ENCODE peak calls at places on chromosomes 7 and 10, in seven cellular contexts. F is cardiac muscle cell, E is GM23338, W is thoracic aorta, P is AG10803, R is heart right ventricle, C is left ventricle myocardium inferior. X is an unnamed sample.

GRCh38 chr10:129904323-129904722 is 59.8 kb downstream of the EBF3 start:
- DNase-seq in F (no peak), P (no peak), R (no peak), C (no peak), W (no peak), E (no peak), X (no peak)

GRCh38 chr10:90136731-90137316 is 435.4 kb downstream of the KIF20B start:
- DNase-seq in E (peak), F (peak), W (no peak), P (no peak), R (no peak), C (no peak), X (peak)

GRCh38 chr7:127114739-127115265 is 137.9 kb downstream of the GRM8 start:
- DNase-seq in C (no peak), R (no peak), F (no peak), E (no peak), P (no peak), W (no peak), X (no peak)

GRCh38 chr10:70461397-70462348 is 16.9 kb upstream of the PALD1 start:
- DNase-seq in F (peak), R (peak), C (peak), W (no peak), P (peak), E (peak), X (peak)

GRCh38 chr7:77426521-77427051 is 10.4 kb upstream of the GSAP start:
- DNase-seq in R (no peak), F (peak), W (no peak), E (peak), P (peak), C (no peak), X (peak)

GRCh38 chr7:98997836-98998235 is 119.5 kb downstream of the TRRAP start:
- DNase-seq in E (no peak), C (no peak), R (no peak), W (no peak), P (peak), F (no peak), X (peak)

GRCh38 chr10:114703377-114704125 is 45.5 kb upstream of the ABLIM1 start:
- DNase-seq in C (no peak), F (peak), P (peak), E (peak), W (no peak), R (no peak), X (peak)

GRCh38 chr7:82020076-82020475 is 250.2 kb upstream of the HGF start:
- DNase-seq in C (no peak), W (no peak), F (no peak), E (no peak), R (no peak), P (no peak), X (no peak)

GRCh38 chr10:95472304-95473088 is 88.7 kb downstream of the SORBS1 start:
- DNase-seq in R (no peak), W (no peak), E (no peak), P (no peak), F (no peak), C (no peak), X (no peak)

GRCh38 chr7:134737561-134738353 is 41.7 kb upstream of the CALD1 start:
- DNase-seq in E (no peak), C (no peak), F (peak), R (no peak), W (no peak), P (peak), X (peak)

GRCh38 chr10:131726967-131727366 is 173.8 kb upstream of the PPP2R2D start:
- DNase-seq in F (no peak), W (no peak), R (no peak), E (no peak), P (no peak), C (no peak), X (no peak)

GRCh38 chr7:147196476-147196875 is 1079.9 kb downstream of the CNTNAP2 start:
- DNase-seq in P (no peak), C (no peak), W (no peak), F (no peak), R (no peak), E (no peak), X (no peak)

GRCh38 chr7:2510909-2511768 is 8.4 kb upstream of the LFNG start:
- DNase-seq in E (no peak), W (no peak), P (no peak), R (no peak), C (no peak), F (no peak), X (no peak)

GRCh38 chr10:93363891-93364648 is 118.1 kb downstream of the MYOF start:
- DNase-seq in W (no peak), R (peak), P (no peak), C (peak), F (no peak), E (no peak), X (no peak)

GRCh38 chr10:81576336-81576735 is 298.7 kb upstream of the NRG3 start:
- DNase-seq in W (no peak), E (no peak), P (no peak), R (no peak), C (no peak), F (no peak), X (no peak)

GRCh38 chr7:105697753-105698152 is 116.5 kb upstream of the EFCAB10 start:
- DNase-seq in E (no peak), W (no peak), C (no peak), F (no peak), R (no peak), P (no peak), X (no peak)

GRCh38 chr7:140058517-140058916 is 4.2 kb downstream of the PARP12 start:
- DNase-seq in P (no peak), C (no peak), F (no peak), W (no peak), E (no peak), R (no peak), X (no peak)

GRCh38 chr7:155526225-155526624 is 20.1 kb downstream of the CNPY1 start:
- DNase-seq in C (no peak), W (no peak), E (no peak), P (no peak), R (no peak), F (no peak), X (no peak)

GRCh38 chr7:44062180-44062902 is 3.0 kb downstream of the PGAM2 start:
- DNase-seq in F (no peak), C (peak), R (no peak), E (no peak), W (no peak), P (no peak), X (no peak)

GRCh38 chr10:128070721-128071416 is 55.4 kb downstream of the MKI67 start:
- DNase-seq in E (no peak), R (no peak), C (no peak), P (no peak), W (no peak), F (no peak), X (no peak)

GRCh38 chr10:7988985-7989384 is 65.5 kb upstream of the GATA3 start:
- DNase-seq in W (no peak), E (peak), P (no peak), F (no peak), C (no peak), R (no peak), X (no peak)

GRCh38 chr10:93440591-93441012 is 41.5 kb downstream of the MYOF start:
- DNase-seq in W (no peak), P (peak), F (no peak), R (no peak), E (no peak), C (no peak), X (peak)

GRCh38 chr10:21292763-21293517 is 232.5 kb downstream of the SKIDA1 start:
- DNase-seq in W (peak), C (peak), P (peak), E (peak), F (peak), R (peak), X (peak)

GRCh38 chr7:122301858-122302745 is 2.4 kb downstream of the FEZF1 start:
- DNase-seq in C (no peak), E (peak), F (no peak), W (no peak), P (no peak), R (no peak), X (no peak)

GRCh38 chr7:105016083-105017075 is 2.4 kb downstream of the KMT2E start:
- DNase-seq in P (peak), W (no peak), E (no peak), R (no peak), F (peak), C (no peak), X (peak)

GRCh38 chr10:86872757-86873156 is 84.7 kb downstream of the MMRN2 start:
- DNase-seq in R (peak), E (peak), C (no peak), F (peak), W (no peak), P (no peak), X (peak)

GRCh38 chr10:3786295-3786981 is 1.4 kb upstream of the KLF6 start:
- DNase-seq in W (no peak), C (no peak), E (peak), R (peak), P (peak), F (peak), X (peak)

GRCh38 chr7:100369105-100369504 is 4.2 kb upstream of the PILRA start:
- DNase-seq in E (no peak), W (no peak), C (peak), F (no peak), P (no peak), R (peak), X (no peak)

GRCh38 chr10:69952069-69952800 is 100.4 kb upstream of the MACROH2A2 start:
- DNase-seq in P (no peak), E (no peak), F (no peak), C (no peak), R (no peak), W (no peak), X (no peak)

GRCh38 chr10:124626759-124627380 is 117.3 kb downstream of the FAM53B start:
- DNase-seq in P (no peak), E (peak), F (no peak), C (no peak), R (no peak), W (no peak), X (no peak)

GRCh38 chr7:140595468-140596147 is 45.0 kb downstream of the DENND2A start:
- DNase-seq in P (peak), C (no peak), R (no peak), W (no peak), E (peak), F (peak), X (no peak)

GRCh38 chr7:105202561-105203130 is 186.1 kb downstream of the SRPK2 start:
- DNase-seq in W (no peak), E (no peak), C (no peak), P (no peak), R (no peak), F (no peak), X (no peak)

GRCh38 chr10:117454502-117454901 is 79.3 kb upstream of the PDZD8 start:
- DNase-seq in E (no peak), W (no peak), C (no peak), P (peak), F (peak), R (no peak), X (peak)

GRCh38 chr10:117448840-117449239 is 73.6 kb upstream of the PDZD8 start:
- DNase-seq in E (no peak), P (no peak), C (no peak), F (no peak), R (no peak), W (no peak), X (no peak)

GRCh38 chr10:117450940-117451339 is 75.7 kb upstream of the PDZD8 start:
- DNase-seq in C (no peak), P (no peak), E (no peak), W (no peak), F (no peak), R (no peak), X (no peak)

GRCh38 chr10:117445992-117446391 is 70.8 kb upstream of the PDZD8 start:
- DNase-seq in C (no peak), E (no peak), R (no peak), F (no peak), W (no peak), P (no peak), X (no peak)

DNA sequence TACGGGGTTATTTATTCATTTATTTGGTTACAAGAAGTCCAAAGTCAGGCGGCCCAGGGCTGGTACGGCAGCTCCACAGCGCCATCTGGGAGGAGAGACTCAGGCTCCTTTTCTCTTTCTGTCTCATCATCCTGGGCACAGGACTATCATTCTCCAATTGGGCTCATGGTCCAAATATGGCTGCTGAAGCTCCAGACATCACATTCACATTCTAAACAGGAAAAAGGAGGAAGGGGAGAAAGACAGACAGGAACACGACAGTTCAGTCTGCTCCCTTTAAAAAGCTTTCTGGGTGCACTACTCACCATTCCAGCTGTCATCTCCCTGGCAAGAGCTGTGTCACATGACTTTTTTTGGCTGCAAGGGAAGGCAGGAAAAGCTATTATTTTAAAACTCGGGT is 74.4 kb upstream of the PDZD8 start:
- DNase-seq in C (no peak), R (no peak), P (no peak), E (peak), W (no peak), F (no peak), X (peak)
- TF ChIP-seq CTCF in C (no peak), R (no peak), P (peak), E (peak), W (no peak), F (peak), X (peak)

GRCh38 chr7:110413038-110413437 is 677.9 kb upstream of the LRRN3 start:
- DNase-seq in E (no peak), C (no peak), F (no peak), W (no peak), P (no peak), R (no peak), X (no peak)
- H3K4me3 ChIP-seq in E (no peak), C (no peak), F (no peak), W (no peak), P (no peak), R (no peak), X (no peak)

GRCh38 chr10:22447068-22447467 is 101.8 kb downstream of the SPAG6 start:
- DNase-seq in F (no peak), P (no peak), W (no peak), E (no peak), C (no peak), R (no peak), X (no peak)
- TF ChIP-seq CTCF in F (no peak), P (no peak), W (no peak), E (no peak), C (no peak), R (no peak), X (no peak)

DNA sequence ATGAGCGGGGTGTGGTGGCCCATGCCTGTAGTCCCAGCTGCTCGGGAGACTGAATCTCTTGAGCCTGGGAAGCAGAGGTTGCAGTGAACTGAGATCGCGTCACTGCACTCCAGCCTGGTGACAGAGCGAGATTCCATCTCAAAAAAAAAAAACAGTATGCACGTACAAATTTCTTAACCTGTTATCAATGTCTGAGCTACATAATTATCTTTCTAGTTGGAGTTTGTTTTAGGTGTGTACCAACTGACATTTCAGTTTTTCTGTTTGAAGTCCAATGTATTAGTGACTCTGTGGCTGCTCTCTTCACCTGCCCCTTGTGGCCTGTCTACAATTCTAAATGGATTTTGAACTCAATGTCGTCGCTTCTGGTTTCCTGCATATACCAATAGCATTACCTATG is 40.3 kb downstream of the CD36 start:
- DNase-seq in C (no peak), P (no peak), R (no peak), W (no peak), E (no peak), F (no peak), X (no peak)
- H3K4me3 ChIP-seq in C (no peak), P (no peak), R (no peak), W (no peak), E (no peak), F (no peak), X (no peak)

GRCh38 chr10:73646598-73647041 is 5.3 kb upstream of the MYOZ1 start:
- DNase-seq in F (no peak), P (no peak), W (no peak), C (no peak), E (peak), R (no peak), X (no peak)

GRCh38 chr10:73647211-73647874 is 6.1 kb upstream of the MYOZ1 start:
- DNase-seq in F (peak), E (peak), C (peak), W (no peak), R (no peak), P (peak), X (peak)

GRCh38 chr10:73647875-73648228 is 6.6 kb upstream of the MYOZ1 start:
- DNase-seq in P (no peak), C (no peak), W (no peak), F (no peak), R (no peak), E (peak), X (no peak)

GRCh38 chr10:73648975-73649829 is 6.6 kb downstream of the SYNPO2L start:
- DNase-seq in F (peak), W (no peak), E (peak), R (no peak), C (no peak), P (peak), X (no peak)

GRCh38 chr10:73648252-73648651 is 7.0 kb upstream of the MYOZ1 start:
- DNase-seq in E (peak), R (no peak), C (peak), W (no peak), P (no peak), F (peak), X (no peak)
- TF ChIP-seq CTCF in E (peak), R (no peak), C (no peak), W (no peak), P (no peak), F (no peak), X (no peak)

GRCh38 chr7:28573751-28574295 is 161.5 kb downstream of the CREB5 start:
- DNase-seq in E (no peak), P (no peak), R (no peak), C (no peak), F (peak), W (no peak), X (no peak)
- H3K4me3 ChIP-seq in E (no peak), P (no peak), R (no peak), C (no peak), F (no peak), W (no peak), X (no peak)

GRCh38 chr10:77634939-77635338 is 2.7 kb downstream of the KCNMA1 start:
- DNase-seq in W (no peak), R (no peak), F (no peak), C (no peak), P (no peak), E (no peak), X (no peak)

GRCh38 chr10:77637474-77637985 is at the start of gene KCNMA1:
- DNase-seq in R (no peak), P (peak), W (no peak), F (no peak), E (peak), C (no peak), X (no peak)

GRCh38 chr10:77636967-77637473 is 588 bp downstream of the KCNMA1 start:
- DNase-seq in P (no peak), C (no peak), W (no peak), F (no peak), R (no peak), E (no peak), X (no peak)

GRCh38 chr10:77635402-77636227 is 2.0 kb downstream of the KCNMA1 start:
- DNase-seq in F (no peak), C (no peak), P (no peak), W (no peak), E (peak), R (no peak), X (no peak)

GRCh38 chr10:77636286-77636966 is 1.2 kb downstream of the KCNMA1 start:
- DNase-seq in P (no peak), W (no peak), E (peak), R (no peak), F (no peak), C (no peak), X (no peak)
- TF ChIP-seq CTCF in P (peak), W (peak), E (no peak), R (no peak), F (no peak), C (no peak), X (no peak)

GRCh38 chr7:156639426-156640256 is 933 bp upstream of the RNF32 start:
- DNase-seq in E (peak), F (peak), R (no peak), P (peak), W (no peak), C (no peak), X (peak)
- H3K4me3 ChIP-seq in E (peak), F (peak), R (peak), P (peak), W (peak), C (peak), X (peak)

GRCh38 chr10:63986536-63986935 is 465.3 kb downstream of the REEP3 start:
- DNase-seq in R (no peak), E (no peak), P (no peak), C (no peak), W (no peak), F (no peak), X (no peak)

GRCh38 chr10:63987212-63987611 is 466.0 kb downstream of the REEP3 start:
- DNase-seq in P (no peak), C (no peak), F (no peak), E (no peak), R (no peak), W (no peak), X (no peak)
- TF ChIP-seq CTCF in P (peak), C (no peak), F (no peak), E (no peak), R (no peak), W (no peak), X (peak)

DNA sequence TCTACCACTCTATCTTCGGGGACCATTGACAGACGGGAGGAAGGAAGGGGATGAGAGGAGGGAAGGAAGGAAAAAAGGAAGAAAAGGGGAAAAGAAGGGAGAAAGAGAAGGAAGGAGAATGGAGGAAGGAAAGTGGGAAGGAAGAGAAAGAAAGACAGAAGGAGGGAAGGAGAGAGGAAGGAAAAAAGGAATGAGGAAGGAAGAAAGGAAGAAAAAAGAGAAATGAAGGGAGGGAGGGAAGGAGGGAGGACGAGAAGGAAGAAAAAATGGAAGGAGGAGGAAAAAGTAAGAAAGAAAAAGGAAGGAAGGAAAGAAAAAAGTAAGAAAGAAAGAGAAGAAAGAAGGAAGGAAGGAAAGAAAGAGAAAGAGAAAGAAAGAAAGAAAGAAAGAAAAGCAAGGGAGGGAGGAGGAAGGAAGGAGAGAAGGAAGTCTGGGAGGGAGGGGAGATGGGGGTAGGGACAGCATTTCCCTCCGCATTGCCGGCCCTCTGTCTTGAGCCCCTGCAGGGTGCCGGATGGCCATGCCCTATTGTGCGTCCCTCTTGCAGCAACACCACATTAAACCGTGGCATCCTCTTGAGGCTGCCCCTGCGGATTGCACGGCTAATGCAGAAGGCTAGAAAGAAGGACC is 128.8 kb downstream of the ADARB2 start:
- DNase-seq in P (no peak), E (peak), R (no peak), C (no peak), W (no peak), F (no peak), X (no peak)
- H3K4me3 ChIP-seq in P (no peak), E (peak), R (no peak), C (peak), W (no peak), F (no peak), X (no peak)